ENCODE peak calls at places on chromosomes 11 and 22, in six cellular contexts. Q is esophagus muscularis mucosa, S is heart left ventricle, R is fibroblast of lung, J is lower lobe of right lung, C is HCT116. V is an unnamed sample.

GRCh38 chr22:42630211-42630610 is 10.2 kb downstream of the ATP5MGL start:
- DNase-seq in Q (no peak), S (no peak), R (no peak), J (no peak), C (no peak), V (no peak)

GRCh38 chr22:43862074-43862881 is at the start of gene SULT4A1:
- DNase-seq in Q (no peak), S (no peak), R (peak; percentile 68), J (no peak), C (peak; percentile 19), V (no peak)

GRCh38 chr22:31346733-31347250 is 646 bp upstream of the PATZ1 start:
- DNase-seq in Q (no peak), S (peak; percentile 76), R (peak; percentile 61), J (peak; percentile 67), C (no peak), V (no peak)

GRCh38 chr11:11946878-11947277 is 61.5 kb downstream of the DKK3 start:
- DNase-seq in Q (no peak), S (no peak), R (no peak), J (no peak), C (no peak), V (no peak)

GRCh38 chr11:125262825-125263218 is 98.3 kb downstream of the PKNOX2 start:
- DNase-seq in Q (no peak), S (peak; percentile 57), R (no peak), J (no peak), C (no peak), V (no peak)

GRCh38 chr11:12163181-12163841 is 52.9 kb downstream of the MICAL2 start:
- DNase-seq in Q (no peak), S (peak; percentile 85), R (peak; percentile 63), J (no peak), C (no peak), V (no peak)

GRCh38 chr22:42967933-42968332 is 47.0 kb downstream of the PACSIN2 start:
- DNase-seq in Q (no peak), S (peak; percentile 79), R (no peak), J (peak; percentile 86), C (no peak), V (no peak)

GRCh38 chr11:60125962-60126585 is 37.6 kb downstream of the MS4A2 start:
- DNase-seq in Q (no peak), S (no peak), R (no peak), J (no peak), C (no peak), V (no peak)

GRCh38 chr22:42769574-42770447 is 49.1 kb upstream of the A4GALT start:
- DNase-seq in Q (no peak), S (peak; percentile 77), R (peak; percentile 89), J (peak; percentile 65), C (no peak), V (no peak)

GRCh38 chr11:45692808-45693453 is 27.5 kb upstream of the CHST1 start:
- DNase-seq in Q (no peak), S (no peak), R (no peak), J (no peak), C (no peak), V (no peak)

GRCh38 chr11:46295312-46295995 is 18.0 kb downstream of the CREB3L1 start:
- DNase-seq in Q (no peak), S (peak; percentile 89), R (peak; percentile 73), J (peak; percentile 77), C (no peak), V (no peak)

GRCh38 chr11:40292636-40293585 is 1166.5 kb downstream of the LRRC4C start:
- DNase-seq in Q (no peak), S (peak; percentile 26), R (peak; percentile 45), J (no peak), C (no peak), V (no peak)

DNA sequence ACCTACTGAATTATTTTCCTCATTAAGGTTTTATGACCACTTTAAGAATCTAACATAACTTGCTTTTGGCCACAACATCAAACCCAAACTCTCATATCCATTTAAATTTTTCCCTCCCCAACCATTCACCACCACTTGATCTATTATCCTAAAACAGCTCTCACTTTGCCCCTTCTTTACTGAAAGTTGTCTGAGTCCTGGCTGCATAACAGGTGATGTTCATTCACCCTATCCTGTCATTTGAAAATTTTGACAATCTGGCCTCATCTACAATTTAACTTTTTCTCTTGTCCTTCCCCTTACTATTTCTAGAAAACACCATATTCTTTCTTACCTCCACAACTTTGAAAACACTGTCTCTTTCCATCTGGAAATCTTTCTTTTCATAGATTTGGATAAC is 89.3 kb downstream of the BDNF start:
- DNase-seq in Q (no peak), S (no peak), R (no peak), J (no peak), C (no peak), V (no peak)
- TF ChIP-seq CTCF in Q (no peak), S (no peak), R (no peak), J (no peak), C (no peak), V (no peak)

GRCh38 chr22:33866521-33866920 is 53.8 kb downstream of the LARGE1 start:
- DNase-seq in Q (no peak), S (no peak), R (no peak), J (no peak), C (no peak), V (no peak)
- H3K4me1 ChIP-seq in Q (peaks cover 51% of the 10 kb centered on the region), S (peaks cover 86% of the 10 kb centered on the region), R (peaks cover 25% of the 10 kb centered on the region), J (peaks cover 10% of the 10 kb centered on the region), C (no peaks in the 10 kb centered on the region), V (peaks cover 31% of the 10 kb centered on the region)

DNA sequence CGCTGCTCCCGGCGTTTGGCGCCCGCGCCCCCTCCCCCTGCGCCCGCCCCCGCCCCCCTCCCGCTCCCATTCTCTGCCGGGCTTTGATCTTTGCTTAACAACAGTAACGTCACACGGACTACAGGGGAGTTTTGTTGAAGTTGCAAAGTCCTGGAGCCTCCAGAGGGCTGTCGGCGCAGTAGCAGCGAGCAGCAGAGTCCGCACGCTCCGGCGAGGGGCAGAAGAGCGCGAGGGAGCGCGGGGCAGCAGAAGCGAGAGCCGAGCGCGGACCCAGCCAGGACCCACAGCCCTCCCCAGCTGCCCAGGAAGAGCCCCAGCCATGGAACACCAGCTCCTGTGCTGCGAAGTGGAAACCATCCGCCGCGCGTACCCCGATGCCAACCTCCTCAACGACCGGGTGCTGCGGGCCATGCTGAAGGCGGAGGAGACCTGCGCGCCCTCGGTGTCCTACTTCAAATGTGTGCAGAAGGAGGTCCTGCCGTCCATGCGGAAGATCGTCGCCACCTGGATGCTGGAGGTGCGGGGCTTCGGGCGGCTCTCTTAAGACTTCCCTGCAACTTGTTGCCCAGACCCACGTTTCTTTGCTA is at the start of gene CCND1:
- DNase-seq in Q (no peak), S (peak; percentile 85), R (peak; percentile 94), J (peak; percentile 80), C (peak; percentile 85), V (no peak)
- TF ChIP-seq CTCF in Q (peak; percentile 30), S (peak; percentile 20), R (no peak), J (peak; percentile 28), C (no peak), V (no peak)

GRCh38 chr11:123477205-123477907 is 47.3 kb downstream of the GRAMD1B start:
- DNase-seq in Q (no peak), S (no peak), R (no peak), J (no peak), C (no peak), V (no peak)
- H3K4me1 ChIP-seq in Q (peaks cover 3% of the 10 kb centered on the region), S (peaks cover 23% of the 10 kb centered on the region), R (peaks cover 5% of the 10 kb centered on the region), J (peaks cover 10% of the 10 kb centered on the region), C (peaks cover 5% of the 10 kb centered on the region), V (no peaks in the 10 kb centered on the region)

GRCh38 chr11:113670830-113671215 is 35.3 kb downstream of the TMPRSS5 start:
- DNase-seq in Q (no peak), S (no peak), R (no peak), J (no peak), C (no peak), V (no peak)
- TF ChIP-seq CTCF in Q (no peak), S (no peak), R (no peak), J (no peak), C (no peak), V (no peak)

DNA sequence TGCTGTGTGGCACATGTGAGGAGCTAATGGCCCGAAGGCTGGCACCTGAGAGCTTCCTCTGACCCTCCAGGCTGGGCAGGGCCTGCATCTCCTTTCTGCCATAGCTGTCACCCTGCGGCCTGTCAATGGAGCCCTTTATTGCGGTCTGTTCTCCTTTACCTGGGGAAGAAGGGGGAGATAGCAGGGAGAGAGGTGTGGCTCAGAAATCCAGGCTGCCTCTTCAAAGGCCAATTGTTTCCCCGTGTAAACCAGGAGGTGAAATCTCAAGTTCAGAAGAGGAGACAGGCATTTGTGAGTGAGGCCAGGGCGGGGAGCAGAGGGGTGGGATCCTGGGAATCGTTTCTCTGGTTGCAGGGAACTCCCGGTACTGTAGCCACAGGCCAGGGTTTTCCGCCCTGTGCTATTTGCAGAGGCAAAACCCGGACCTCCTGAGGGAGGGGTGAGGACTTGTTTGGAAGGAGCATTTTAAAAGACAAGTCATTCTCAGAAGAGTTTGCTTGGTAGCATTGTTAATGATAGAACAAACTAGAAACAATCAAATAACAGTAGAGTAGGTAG is 9.1 kb downstream of the DCPS start:
- DNase-seq in Q (no peak), S (no peak), R (no peak), J (peak; percentile 11), C (no peak), V (no peak)
- H3K4me1 ChIP-seq in Q (peaks cover 23% of the 10 kb centered on the region), S (peaks cover 25% of the 10 kb centered on the region), R (peaks cover 9% of the 10 kb centered on the region), J (peaks cover 33% of the 10 kb centered on the region), C (peaks cover 6% of the 10 kb centered on the region), V (peaks cover 18% of the 10 kb centered on the region)

GRCh38 chr11:70271635-70271953 is 1.1 kb downstream of the PPFIA1 start:
- DNase-seq in Q (no peak), S (no peak), R (no peak), J (no peak), C (no peak), V (no peak)

GRCh38 chr11:70270877-70271634 is 566 bp downstream of the PPFIA1 start:
- DNase-seq in Q (no peak), S (peak; percentile 57), R (peak; percentile 50), J (peak; percentile 73), C (no peak), V (no peak)

GRCh38 chr11:70268526-70268925 is 2.0 kb upstream of the PPFIA1 start:
- DNase-seq in Q (no peak), S (no peak), R (no peak), J (no peak), C (no peak), V (no peak)

GRCh38 chr11:70272009-70272408 is 1.5 kb downstream of the PPFIA1 start:
- DNase-seq in Q (no peak), S (no peak), R (no peak), J (no peak), C (no peak), V (no peak)

DNA sequence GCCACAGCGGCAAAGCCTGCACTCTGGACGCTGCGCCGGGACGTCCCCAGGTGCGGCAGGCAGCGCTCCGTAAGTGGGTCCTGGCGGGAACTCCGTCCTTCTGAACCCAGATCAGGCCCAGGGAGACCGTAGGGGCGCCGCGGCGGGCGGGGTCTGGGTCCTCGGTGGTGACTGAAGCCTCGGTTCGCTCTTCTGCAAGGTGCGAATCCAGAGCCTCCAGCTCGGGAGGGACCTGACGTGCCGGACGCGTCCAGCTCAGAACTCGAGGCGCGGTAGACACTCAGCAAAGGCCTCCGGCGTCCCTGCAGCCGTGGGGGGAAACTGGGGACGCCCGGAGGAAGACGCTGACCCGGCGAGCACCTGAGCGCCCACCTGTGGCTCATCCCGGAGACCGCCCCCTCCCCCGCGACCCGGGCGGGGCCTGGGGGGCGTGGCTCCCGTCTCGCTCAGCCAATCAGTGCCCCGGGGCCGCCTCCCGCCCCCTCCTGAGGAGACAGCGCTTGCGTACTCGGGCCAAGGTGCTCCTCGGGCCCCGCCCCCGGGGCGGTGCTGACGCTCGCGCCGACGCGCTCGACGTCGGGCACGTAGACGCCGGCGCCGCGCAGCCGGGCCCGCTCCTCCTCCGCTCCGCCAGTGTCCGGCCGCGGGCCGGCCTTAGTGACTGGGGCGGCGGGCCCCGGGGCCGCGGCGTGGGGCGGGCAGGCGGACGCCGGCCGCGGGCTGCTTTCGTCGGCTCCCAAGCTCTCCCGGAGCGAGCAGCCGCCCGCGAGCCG is at the start of gene PPFIA1:
- DNase-seq in Q (peak; percentile 97), S (peak; percentile 98), R (peak; percentile 92), J (peak; percentile 95), C (peak; percentile 91), V (peak; percentile 94)
- TF ChIP-seq CTCF in Q (no peak), S (no peak), R (no peak), J (no peak), C (no peak), V (no peak)

GRCh38 chr11:3052567-3052966 is 4.7 kb downstream of the CARS1 start:
- DNase-seq in Q (no peak), S (peak; percentile 24), R (no peak), J (no peak), C (no peak), V (no peak)
- H3K4me1 ChIP-seq in Q (peaks cover 87% of the 10 kb centered on the region), S (peaks cover 60% of the 10 kb centered on the region), R (peaks cover 17% of the 10 kb centered on the region), J (peaks cover 41% of the 10 kb centered on the region), C (peaks cover 25% of the 10 kb centered on the region), V (peaks cover 53% of the 10 kb centered on the region)